ENCODE peak calls at places on chromosomes 2 and 18, in seven cellular contexts. E, B, F, O, S, N and Q are unnamed samples.

GRCh38 chr2:30470426-30470825 is 23.4 kb downstream of the LCLAT1 start:
- DNase-seq in B (no peak), F (no peak), O (no peak), S (no peak), E (no peak), N (no peak), Q (no peak)

GRCh38 chr2:156309106-156309505 is 23.4 kb downstream of the NR4A2 start:
- DNase-seq in O (no peak), F (no peak), S (no peak), B (no peak), N (no peak), E (no peak), Q (no peak)

GRCh38 chr18:25327631-25328030 is 24.3 kb downstream of the ZNF521 start:
- DNase-seq in N (no peak), E (no peak), F (no peak), S (no peak), O (no peak), B (no peak), Q (no peak)

GRCh38 chr2:44758591-44758990 is 182.9 kb upstream of the SIX3 start:
- DNase-seq in O (no peak), B (no peak), S (no peak), F (no peak), E (no peak), N (no peak), Q (no peak)

GRCh38 chr2:142678164-142678563 is 199.3 kb upstream of the KYNU start:
- DNase-seq in B (no peak), S (no peak), O (no peak), N (no peak), F (no peak), E (no peak), Q (no peak)

GRCh38 chr2:177758591-177759371 is 313.8 kb downstream of the PDE11A start:
- DNase-seq in O (peak), N (peak), S (peak), B (no peak), F (peak), E (no peak), Q (no peak)

GRCh38 chr2:233542507-233542906 is 24.1 kb downstream of the USP40 start:
- DNase-seq in E (no peak), N (no peak), F (no peak), O (no peak), S (no peak), B (no peak), Q (no peak)

GRCh38 chr2:236916181-236916580 is 169.5 kb upstream of the COPS8 start:
- DNase-seq in O (no peak), B (no peak), S (no peak), E (no peak), F (no peak), N (no peak), Q (no peak)

GRCh38 chr2:11738589-11739436 is 7.6 kb upstream of the LPIN1 start:
- DNase-seq in B (no peak), F (peak), N (peak), O (no peak), E (no peak), S (no peak), Q (no peak)

GRCh38 chr18:69580107-69580506 is 179.4 kb downstream of the DOK6 start:
- DNase-seq in N (peak), E (no peak), O (no peak), S (no peak), B (peak), F (no peak), Q (no peak)

GRCh38 chr2:8125741-8126691 is 555.8 kb upstream of the ID2 start:
- DNase-seq in S (no peak), F (no peak), E (no peak), B (no peak), N (peak), O (no peak), Q (no peak)

GRCh38 chr2:82478641-82479040 is 1980.4 kb downstream of the SUCLG1 start:
- DNase-seq in N (no peak), F (no peak), S (no peak), E (no peak), O (no peak), B (no peak), Q (no peak)

GRCh38 chr18:33711514-33711913 is 133.5 kb downstream of the ASXL3 start:
- DNase-seq in B (no peak), N (no peak), O (no peak), E (no peak), F (peak), S (no peak), Q (no peak)
- TF ChIP-seq TAF1 in B (no peak), N (no peak), O (no peak), E (no peak), F (no peak), S (no peak), Q (no peak)

GRCh38 chr18:61549889-61550288 is 216.7 kb downstream of the CDH20 start:
- DNase-seq in O (no peak), E (no peak), B (no peak), N (no peak), F (no peak), S (no peak), Q (no peak)
- TF ChIP-seq TAF1 in O (no peak), E (no peak), B (no peak), N (no peak), F (no peak), S (no peak), Q (no peak)

DNA sequence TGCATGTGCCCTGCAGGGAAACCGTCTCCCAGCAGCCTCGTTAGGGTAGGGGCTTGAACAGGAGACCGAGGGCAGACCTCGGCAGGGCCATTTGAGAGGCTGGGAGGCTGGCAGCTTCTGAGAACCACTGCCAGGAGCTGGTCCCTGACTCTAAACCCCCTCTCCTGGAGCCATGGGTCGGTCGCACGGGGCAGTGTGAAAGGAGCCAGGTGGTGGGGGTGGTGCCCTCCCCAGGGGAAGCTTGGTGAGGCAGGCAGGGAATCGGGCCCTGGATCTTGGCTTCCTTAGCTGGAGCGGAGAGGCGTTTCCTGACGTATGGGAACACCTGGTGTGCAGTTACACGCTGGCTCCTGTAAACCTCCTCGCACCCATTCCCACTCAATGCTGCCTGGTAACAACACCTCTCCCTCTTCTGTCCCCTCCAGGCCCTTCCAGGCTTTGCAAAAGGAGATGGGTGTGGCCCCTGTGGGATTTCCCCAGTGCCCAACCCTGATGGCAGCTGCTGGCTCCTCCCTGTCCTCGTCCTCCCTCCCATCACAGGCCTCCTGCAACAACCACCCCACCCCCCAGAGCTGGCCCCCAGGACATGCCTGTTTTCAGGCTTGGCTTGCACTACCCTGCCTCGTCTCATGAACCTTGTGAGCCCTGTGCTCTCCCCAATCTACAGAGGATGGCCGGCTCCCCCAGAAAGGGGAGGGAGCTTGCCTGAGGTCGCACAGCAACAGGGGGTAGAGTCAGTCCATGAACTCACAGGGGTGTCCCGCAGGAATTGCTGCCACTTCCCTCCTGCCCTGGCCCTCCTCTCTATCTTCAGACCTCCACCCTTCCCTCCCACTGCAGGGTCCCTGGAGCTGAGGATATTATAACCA is 24.4 kb downstream of the ADRA2B start:
- DNase-seq in N (no peak), S (no peak), F (no peak), O (peak), B (no peak), E (no peak), Q (peak)
- TF ChIP-seq TAF1 in N (no peak), S (no peak), F (no peak), O (no peak), B (no peak), E (no peak), Q (no peak)

DNA sequence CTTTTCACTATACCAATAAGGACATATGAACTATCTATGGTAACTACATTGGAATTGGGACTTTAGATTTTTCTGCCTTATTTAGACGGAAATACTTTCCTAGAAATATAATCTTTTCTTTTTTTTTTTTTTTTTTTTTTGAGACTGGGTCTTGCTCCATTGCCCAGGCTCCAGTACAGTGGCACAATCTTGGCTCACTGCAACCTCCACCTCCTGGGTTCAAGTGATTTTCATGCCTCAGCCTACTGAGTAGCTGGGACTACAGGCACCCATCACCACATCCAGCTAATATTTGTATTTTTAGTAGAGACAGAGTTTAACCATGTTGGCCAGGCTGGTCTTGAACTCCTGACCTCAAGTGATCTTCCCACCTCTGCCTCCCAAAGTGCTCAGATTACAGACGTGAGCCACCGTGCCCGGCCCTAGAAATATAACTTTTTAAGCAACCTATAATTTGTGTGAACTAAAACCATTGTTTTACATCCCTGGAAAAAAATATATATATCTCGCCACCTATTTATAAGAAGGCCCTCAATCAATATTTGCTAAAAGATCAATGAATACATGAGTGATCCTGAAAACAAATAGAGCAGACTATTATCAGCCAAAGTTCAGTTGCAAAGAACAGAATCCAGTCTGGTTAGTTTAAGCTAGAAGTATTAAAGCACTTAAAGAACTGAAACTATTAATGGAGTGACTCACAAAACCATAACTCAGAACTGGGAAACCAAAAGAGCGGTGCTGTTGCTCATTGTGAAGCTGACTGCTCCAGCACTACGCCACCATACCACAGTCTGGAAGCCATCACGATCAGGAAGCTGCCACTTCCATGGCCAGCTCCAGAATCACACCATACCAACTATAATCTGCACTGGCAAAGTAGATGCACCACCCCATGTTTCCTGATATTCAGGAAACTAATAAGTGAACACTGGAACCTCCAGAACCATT is 8.4 kb upstream of the HNRNPLL start:
- DNase-seq in B (peak), S (no peak), O (no peak), F (no peak), N (peak), E (no peak), Q (no peak)
- TF ChIP-seq TAF1 in B (no peak), S (no peak), O (no peak), F (no peak), N (no peak), E (no peak), Q (no peak)

DNA sequence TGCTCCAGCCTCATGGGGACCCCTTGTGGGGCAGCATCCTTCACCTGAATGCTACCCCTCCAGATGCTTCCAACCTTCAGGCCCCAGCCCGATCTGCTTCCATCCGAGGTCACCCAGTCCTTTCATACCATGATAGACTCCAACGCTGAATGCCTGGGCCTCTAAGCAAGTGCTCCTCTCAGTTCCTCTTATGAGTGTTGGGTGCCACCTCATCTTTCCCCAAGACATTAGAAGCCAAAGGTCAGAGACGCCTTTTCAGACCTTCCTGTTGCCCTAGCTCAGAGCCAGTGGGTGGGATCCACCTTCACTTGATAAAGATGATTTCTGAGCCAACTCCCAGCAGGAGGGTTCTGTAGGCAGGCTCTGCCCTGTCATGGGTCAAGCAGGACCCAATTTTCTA is 174.5 kb upstream of the MGAT5 start:
- DNase-seq in E (peak), N (no peak), F (no peak), S (no peak), B (no peak), O (no peak), Q (peak)
- TF ChIP-seq TAF1 in E (no peak), N (no peak), F (no peak), S (no peak), B (no peak), O (no peak), Q (no peak)